ENCODE peak calls at places on chromosomes 5 and 9, in nine cellular contexts. S is activated T-cell treated with anti-CD3 and anti-CD28 coated beads, Interleukin-2, amount 50 U/mL, for 72 hours; D is neural crest cell; R is M059J; K is T-helper 1 cell; T is left cardiac atrium; P is NCI-H2029 treated with DMSO at 0.1 percent for 48 hours; F is Calu3; U is Right ventricle myocardium superior. W is an unnamed sample.

GRCh38 chr5:100175346-100175745 is 359.8 kb upstream of the FAM174A start:
- DNase-seq in S (no peak), D (peak), R (no peak), K (no peak), T (no peak), P (no peak), F (no peak), U (no peak), W (no peak)

GRCh38 chr5:33601881-33602280 is 161.1 kb downstream of the TARS1 start:
- DNase-seq in S (no peak), D (no peak), R (no peak), K (no peak), T (no peak), P (no peak), F (no peak), U (no peak), W (no peak)

GRCh38 chr9:35993976-35994720 is 36.2 kb upstream of the OR2S2 start:
- DNase-seq in S (no peak), D (no peak), R (no peak), K (no peak), T (no peak), P (no peak), F (no peak), U (no peak), W (no peak)

GRCh38 chr5:18792145-18792544 is 1157.9 kb downstream of the TAF11L14 start:
- DNase-seq in S (no peak), D (no peak), R (peak), K (no peak), T (peak), P (peak), F (peak), U (no peak), W (no peak)

GRCh38 chr5:162209005-162209605 is 141.5 kb downstream of the GABRG2 start:
- DNase-seq in S (peak), D (peak), R (peak), K (no peak), T (peak), P (no peak), F (no peak), U (no peak), W (no peak)

GRCh38 chr9:87973791-87974292 is 491 bp downstream of the CDK20 start:
- DNase-seq in S (no peak), D (no peak), R (peak), K (peak), T (no peak), P (no peak), F (no peak), U (no peak), W (no peak)

GRCh38 chr9:93598647-93599241 is 22.4 kb downstream of the PHF2 start:
- DNase-seq in S (no peak), D (no peak), R (no peak), K (no peak), T (no peak), P (no peak), F (no peak), U (no peak), W (no peak)

GRCh38 chr9:2824564-2824963 is 19.3 kb downstream of the PUM3 start:
- DNase-seq in S (peak), D (peak), R (no peak), K (no peak), T (peak), P (no peak), F (no peak), U (no peak), W (no peak)

GRCh38 chr9:131899248-131899882 is 159.5 kb upstream of the RAPGEF1 start:
- DNase-seq in S (no peak), D (no peak), R (no peak), K (no peak), T (no peak), P (no peak), F (no peak), U (no peak), W (no peak)